ENCODE peak calls at places on chromosomes 12 and 14, in eight cellular contexts. Z is AG10803, Y is stomach, U is IMR-90, M is cardiac fibroblast, O is tibial artery, X is mesothelial cell of epicardium, I is fibroblast of the aortic adventitia. W is an unnamed sample.

GRCh38 chr14:91719839-91720238 is 12.0 kb downstream of the CATSPERB start:
- DNase-seq in Z (no peak), Y (no peak), U (no peak), M (no peak), O (no peak), X (no peak), I (no peak), W (no peak)

GRCh38 chr14:51873221-51873893 is 12.9 kb downstream of the GNG2 start:
- DNase-seq in Z (peak), Y (no peak), U (peak), M (peak), O (no peak), X (no peak), I (peak), W (no peak)

GRCh38 chr12:56103823-56104108 is 593 bp upstream of the PA2G4 start:
- DNase-seq in Z (no peak), Y (no peak), U (no peak), M (no peak), O (no peak), X (no peak), I (no peak), W (no peak)

GRCh38 chr14:40216976-40217375 is 784.7 kb upstream of the FBXO33 start:
- DNase-seq in Z (no peak), Y (no peak), U (no peak), M (no peak), O (no peak), X (no peak), I (no peak), W (no peak)

GRCh38 chr14:73634333-73634833 is 10.4 kb upstream of the DNAL1 start:
- DNase-seq in Z (no peak), Y (peak), U (no peak), M (peak), O (no peak), X (peak), I (no peak), W (peak)

GRCh38 chr12:79300199-79300568 is 390.6 kb downstream of the PAWR start:
- DNase-seq in Z (peak), Y (no peak), U (peak), M (peak), O (no peak), X (no peak), I (no peak), W (no peak)

GRCh38 chr14:70905316-70905715 is 1.9 kb upstream of the PCNX1 start:
- DNase-seq in Z (peak), Y (no peak), U (peak), M (peak), O (no peak), X (no peak), I (peak), W (no peak)

GRCh38 chr12:130300090-130300489 is 37.6 kb upstream of the PIWIL1 start:
- DNase-seq in Z (no peak), Y (no peak), U (no peak), M (no peak), O (no peak), X (no peak), I (no peak), W (no peak)

GRCh38 chr12:26845057-26845666 is 12.2 kb upstream of the ITPR2 start:
- DNase-seq in Z (peak), Y (peak), U (peak), M (peak), O (peak), X (peak), I (peak), W (no peak)

GRCh38 chr12:113244015-113244983 is 23.0 kb downstream of the TPCN1 start:
- DNase-seq in Z (no peak), Y (peak), U (no peak), M (peak), O (peak), X (no peak), I (no peak), W (no peak)

GRCh38 chr12:122730215-122731014 is at the start of gene HCAR1:
- DNase-seq in Z (peak), Y (peak), U (no peak), M (peak), O (peak), X (no peak), I (peak), W (no peak)

GRCh38 chr14:92493024-92493423 is 20.6 kb upstream of the RIN3 start:
- DNase-seq in Z (no peak), Y (no peak), U (no peak), M (no peak), O (no peak), X (peak), I (no peak), W (peak)

GRCh38 chr12:94707892-94708291 is 57.5 kb upstream of the TMCC3 start:
- DNase-seq in Z (peak), Y (no peak), U (peak), M (peak), O (peak), X (peak), I (peak), W (no peak)

GRCh38 chr12:43282106-43282505 is 269.9 kb downstream of the ADAMTS20 start:
- DNase-seq in Z (peak), Y (no peak), U (peak), M (peak), O (no peak), X (no peak), I (peak), W (no peak)

GRCh38 chr12:18165422-18165871 is 75.5 kb upstream of the RERGL start:
- DNase-seq in Z (peak), Y (no peak), U (peak), M (peak), O (no peak), X (no peak), I (peak), W (no peak)

GRCh38 chr12:47281667-47282171 is 202.0 kb upstream of the AMIGO2 start:
- DNase-seq in Z (no peak), Y (no peak), U (peak), M (peak), O (no peak), X (no peak), I (peak), W (no peak)

GRCh38 chr12:119828300-119828699 is 48.8 kb downstream of the CIT start:
- DNase-seq in Z (no peak), Y (no peak), U (no peak), M (no peak), O (no peak), X (no peak), I (no peak), W (no peak)

GRCh38 chr14:77622562-77622961 is 6.1 kb upstream of the SPTLC2 start:
- DNase-seq in Z (no peak), Y (peak), U (no peak), M (no peak), O (no peak), X (no peak), I (no peak), W (no peak)

GRCh38 chr12:59499774-59500173 is 96.1 kb upstream of the SLC16A7 start:
- DNase-seq in Z (no peak), Y (no peak), U (no peak), M (no peak), O (no peak), X (no peak), I (no peak), W (no peak)

GRCh38 chr14:70534904-70535303 is at the start of gene ADAM20:
- DNase-seq in Z (no peak), Y (no peak), U (no peak), M (no peak), O (no peak), X (no peak), I (no peak), W (no peak)

DNA sequence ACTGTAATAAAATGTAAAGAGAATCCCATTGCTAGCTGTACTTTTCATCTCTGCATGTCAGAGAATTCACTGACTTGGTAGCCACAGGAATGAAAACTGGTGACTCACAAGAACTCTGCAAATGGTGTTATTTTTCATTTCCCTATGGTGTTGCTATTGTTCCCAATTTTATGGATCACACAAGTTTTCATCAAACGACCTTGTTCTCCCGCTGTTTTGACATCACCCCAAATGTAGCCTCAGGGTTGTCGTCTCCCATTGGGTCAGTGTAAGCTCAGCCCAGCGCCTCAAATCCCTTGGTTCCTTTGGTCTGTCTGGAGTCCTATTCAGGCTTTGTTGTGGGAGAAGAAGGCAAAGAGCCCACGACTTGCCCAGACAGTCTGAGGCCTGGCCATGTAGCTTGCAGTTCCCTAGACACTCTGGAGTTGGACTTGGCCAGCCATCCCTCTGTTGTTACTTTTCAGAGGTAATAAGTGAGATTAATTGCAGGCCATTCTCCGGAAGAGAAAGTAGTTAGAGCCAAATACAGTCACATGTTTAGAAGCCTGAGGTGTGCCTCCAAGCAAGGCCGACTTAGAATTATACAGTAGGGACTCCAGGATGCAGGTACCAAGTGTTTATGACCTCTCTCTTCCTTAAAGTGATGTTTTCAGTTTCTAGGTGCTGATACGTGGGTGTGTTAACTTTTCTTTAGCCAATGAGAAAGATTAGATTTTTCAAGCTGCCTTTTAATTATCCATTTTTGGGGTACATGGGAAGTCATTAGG is 159.1 kb downstream of the TGFB3 start:
- DNase-seq in Z (peak), Y (no peak), U (peak), M (peak), O (no peak), X (no peak), I (peak), W (no peak)
- TF ChIP-seq CTCF in Z (no peak), Y (no peak), U (no peak), M (no peak), O (no peak), X (no peak), I (no peak), W (no peak)

DNA sequence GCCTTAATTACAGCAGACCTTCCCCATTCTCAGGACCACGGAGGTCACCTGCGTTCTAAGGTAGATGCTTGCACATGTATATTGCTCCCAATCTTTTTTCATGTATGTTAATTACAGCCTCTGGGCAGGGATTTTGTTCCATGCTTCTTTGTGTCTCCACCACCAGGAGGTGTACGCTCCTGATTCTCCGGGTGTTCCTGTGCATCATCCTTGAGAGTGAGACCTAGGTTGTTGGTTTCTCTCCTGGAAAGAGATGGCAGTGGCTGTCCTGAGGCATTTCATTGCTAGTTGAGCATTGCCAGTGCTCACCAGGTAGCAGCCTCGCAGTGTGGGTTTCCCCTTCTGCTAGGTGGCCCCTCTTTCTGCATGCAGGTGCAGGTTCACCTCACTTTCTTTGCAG is 52.8 kb downstream of the KCNK13 start:
- DNase-seq in Z (no peak), Y (no peak), U (no peak), M (no peak), O (no peak), X (no peak), I (no peak), W (no peak)
- TF ChIP-seq CTCF in Z (no peak), Y (no peak), U (no peak), M (no peak), O (no peak), X (no peak), I (no peak), W (peak)

GRCh38 chr14:102772781-102773570 is 4.3 kb upstream of the TRAF3 start:
- DNase-seq in Z (no peak), Y (no peak), U (no peak), M (peak), O (no peak), X (no peak), I (no peak), W (no peak)
- TF ChIP-seq CTCF in Z (peak), Y (no peak), U (peak), M (peak), O (no peak), X (no peak), I (no peak), W (peak)

GRCh38 chr14:99476864-99477263 is 3.8 kb downstream of the SETD3 start:
- DNase-seq in Z (peak), Y (no peak), U (peak), M (peak), O (no peak), X (no peak), I (peak), W (no peak)

GRCh38 chr14:99475660-99476059 is 5.0 kb downstream of the SETD3 start:
- DNase-seq in Z (no peak), Y (no peak), U (no peak), M (no peak), O (no peak), X (no peak), I (peak), W (no peak)

GRCh38 chr14:99478133-99478532 is 2.5 kb downstream of the SETD3 start:
- DNase-seq in Z (no peak), Y (no peak), U (no peak), M (no peak), O (no peak), X (no peak), I (no peak), W (no peak)

GRCh38 chr14:99472937-99473336 is 7.7 kb downstream of the SETD3 start:
- DNase-seq in Z (no peak), Y (no peak), U (no peak), M (no peak), O (no peak), X (no peak), I (no peak), W (no peak)

DNA sequence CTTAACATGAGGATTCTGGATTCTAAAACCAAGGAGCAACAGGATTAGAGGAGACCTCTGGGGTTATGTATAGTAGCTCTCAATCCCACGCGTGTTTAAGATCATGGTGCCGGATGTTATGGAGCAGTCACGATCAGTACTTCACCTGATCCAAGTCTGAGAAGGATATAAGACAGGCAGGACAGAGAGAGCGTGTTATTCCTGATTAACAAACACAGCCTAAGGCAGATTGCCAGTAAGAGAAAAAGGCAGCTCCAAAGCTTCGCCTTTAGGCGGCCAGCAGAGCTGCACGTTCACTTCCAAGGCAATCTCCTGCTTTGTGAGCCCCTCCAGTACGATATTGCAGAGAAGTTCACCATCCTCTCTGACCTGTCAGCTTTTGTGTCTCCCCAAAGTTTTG is 5.5 kb downstream of the SETD3 start:
- DNase-seq in Z (no peak), Y (no peak), U (no peak), M (peak), O (no peak), X (no peak), I (peak), W (no peak)
- TF ChIP-seq CTCF in Z (no peak), Y (no peak), U (no peak), M (peak), O (no peak), X (no peak), I (peak), W (no peak)

GRCh38 chr12:19674437-19674836 is 235.1 kb downstream of the AEBP2 start:
- DNase-seq in Z (no peak), Y (no peak), U (no peak), M (no peak), O (no peak), X (no peak), I (no peak), W (no peak)

GRCh38 chr12:19669793-19670192 is 230.5 kb downstream of the AEBP2 start:
- DNase-seq in Z (no peak), Y (no peak), U (no peak), M (no peak), O (no peak), X (no peak), I (no peak), W (no peak)

GRCh38 chr12:19666070-19666469 is 226.8 kb downstream of the AEBP2 start:
- DNase-seq in Z (no peak), Y (no peak), U (no peak), M (no peak), O (no peak), X (no peak), I (no peak), W (no peak)

GRCh38 chr12:19675361-19675760 is 236.1 kb downstream of the AEBP2 start:
- DNase-seq in Z (no peak), Y (no peak), U (no peak), M (no peak), O (no peak), X (no peak), I (no peak), W (no peak)

DNA sequence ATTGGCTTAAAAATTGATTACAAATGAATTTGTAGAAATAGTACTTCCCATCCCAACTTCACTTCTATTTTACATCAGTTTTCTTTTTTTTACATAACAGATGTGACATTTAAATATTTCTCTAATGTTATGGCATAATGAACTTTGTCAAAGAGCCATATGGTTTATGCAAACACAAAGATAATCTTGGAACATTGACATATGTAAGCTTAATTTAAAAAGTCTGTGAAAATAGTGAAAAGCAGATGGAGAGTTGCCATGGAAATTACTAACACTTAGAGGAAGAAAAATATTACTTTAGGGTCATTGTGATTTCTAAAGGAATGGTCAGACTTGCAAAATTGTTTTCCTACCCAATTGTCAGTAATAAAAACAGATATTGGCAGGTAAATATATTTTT is 232.4 kb downstream of the AEBP2 start:
- DNase-seq in Z (peak), Y (no peak), U (peak), M (no peak), O (no peak), X (no peak), I (peak), W (no peak)
- TF ChIP-seq CTCF in Z (no peak), Y (no peak), U (no peak), M (no peak), O (no peak), X (no peak), I (no peak), W (no peak)

W was measured in type B pancreatic cell.